ENCODE peak calls at places on chromosomes 3 and 15, in eight cellular contexts. E is retinal pigment epithelial cell, L is left lung, O is hepatocyte, K is lower leg skin, W is OCI-LY7, U is fibroblast of pulmonary artery, P is neural progenitor cell. T is an unnamed sample.

GRCh38 chr3:134419966-134420321 is 45.7 kb upstream of the AMOTL2 start:
- DNase-seq in E (no peak), L (no peak), O (no peak), K (no peak), W (no peak), U (no peak), P (no peak), T (no peak)

GRCh38 chr3:190345878-190346277 is 23.6 kb upstream of the CLDN1 start:
- DNase-seq in E (no peak), L (no peak), O (no peak), K (no peak), W (no peak), U (peak; percentile 42), P (no peak), T (no peak)

GRCh38 chr3:57822686-57823085 is 66.6 kb downstream of the SLMAP start:
- DNase-seq in E (no peak), L (no peak), O (no peak), K (no peak), W (no peak), U (peak; percentile 28), P (no peak), T (no peak)

GRCh38 chr3:45995370-45996192 is at the start of gene FYCO1:
- DNase-seq in E (peak; percentile 45), L (peak; percentile 99), O (peak; percentile 94), K (peak; percentile 99), W (peak; percentile 88), U (peak; percentile 89), P (peak; percentile 92), T (peak; percentile 88)

GRCh38 chr3:123090700-123091585 is 24.1 kb downstream of the PDIA5 start:
- DNase-seq in E (no peak), L (no peak), O (no peak), K (no peak), W (no peak), U (no peak), P (peak; percentile 67), T (no peak)

GRCh38 chr3:30631237-30631961 is 25.0 kb downstream of the TGFBR2 start:
- DNase-seq in E (peak; percentile 58), L (no peak), O (no peak), K (no peak), W (peak; percentile 51), U (peak; percentile 55), P (no peak), T (no peak)

GRCh38 chr3:134640872-134641470 is 9.9 kb downstream of the KY start:
- DNase-seq in E (no peak), L (no peak), O (peak; percentile 63), K (peak; percentile 60), W (peak; percentile 28), U (peak; percentile 64), P (peak; percentile 59), T (peak; percentile 35)

GRCh38 chr3:63960048-63960711 is 48.0 kb upstream of the SCAANT1 start:
- DNase-seq in E (peak; percentile 97), L (no peak), O (no peak), K (no peak), W (no peak), U (peak; percentile 77), P (no peak), T (peak; percentile 74)

GRCh38 chr3:143283432-143284128 is 164.0 kb downstream of the CHST2 start:
- DNase-seq in E (no peak), L (no peak), O (no peak), K (no peak), W (no peak), U (no peak), P (no peak), T (peak; percentile 62)

GRCh38 chr3:16507540-16508241 is 5.8 kb downstream of the RFTN1 start:
- DNase-seq in E (no peak), L (no peak), O (no peak), K (no peak), W (peak; percentile 55), U (no peak), P (no peak), T (no peak)

GRCh38 chr3:67635257-67635656 is 19.2 kb downstream of the SUCLG2 start:
- DNase-seq in E (no peak), L (no peak), O (no peak), K (no peak), W (no peak), U (peak; percentile 56), P (no peak), T (peak; percentile 87)

GRCh38 chr15:85825118-85825517 is 30.4 kb upstream of the KLHL25 start:
- DNase-seq in E (no peak), L (no peak), O (no peak), K (no peak), W (no peak), U (no peak), P (no peak), T (no peak)

GRCh38 chr15:90851114-90851513 is 17.3 kb upstream of the FURIN start:
- DNase-seq in E (no peak), L (peak; percentile 24), O (no peak), K (no peak), W (no peak), U (no peak), P (no peak), T (no peak)

GRCh38 chr15:82828064-82828463 is 18.6 kb downstream of the WHAMM start:
- DNase-seq in E (no peak), L (no peak), O (no peak), K (no peak), W (no peak), U (peak; percentile 9), P (no peak), T (no peak)

GRCh38 chr3:171566803-171567422 is 106.7 kb upstream of the TNIK start:
- DNase-seq in E (no peak), L (no peak), O (peak; percentile 66), K (no peak), W (peak; percentile 60), U (peak; percentile 66), P (peak; percentile 69), T (peak; percentile 54)

GRCh38 chr15:50138391-50138790 is 19.4 kb upstream of the ATP8B4 start:
- DNase-seq in E (no peak), L (no peak), O (no peak), K (no peak), W (no peak), U (no peak), P (no peak), T (no peak)
- TF ChIP-seq CTCF in E (peak; percentile 22), L (no peak), O (no peak), K (no peak), W (no peak), U (peak; percentile 22), P (peak; percentile 24), T (no peak)

GRCh38 chr15:69149803-69150202 is 10.6 kb upstream of the GLCE start:
- DNase-seq in E (no peak), L (no peak), O (peak; percentile 48), K (no peak), W (no peak), U (no peak), P (no peak), T (no peak)

GRCh38 chr15:69148465-69148864 is 12.0 kb upstream of the GLCE start:
- DNase-seq in E (no peak), L (no peak), O (no peak), K (no peak), W (no peak), U (no peak), P (no peak), T (no peak)

GRCh38 chr15:69146724-69147435 is 13.6 kb upstream of the GLCE start:
- DNase-seq in E (no peak), L (no peak), O (no peak), K (no peak), W (no peak), U (no peak), P (no peak), T (no peak)

GRCh38 chr15:69150336-69150735 is 10.1 kb upstream of the GLCE start:
- DNase-seq in E (no peak), L (no peak), O (no peak), K (no peak), W (no peak), U (no peak), P (no peak), T (no peak)

DNA sequence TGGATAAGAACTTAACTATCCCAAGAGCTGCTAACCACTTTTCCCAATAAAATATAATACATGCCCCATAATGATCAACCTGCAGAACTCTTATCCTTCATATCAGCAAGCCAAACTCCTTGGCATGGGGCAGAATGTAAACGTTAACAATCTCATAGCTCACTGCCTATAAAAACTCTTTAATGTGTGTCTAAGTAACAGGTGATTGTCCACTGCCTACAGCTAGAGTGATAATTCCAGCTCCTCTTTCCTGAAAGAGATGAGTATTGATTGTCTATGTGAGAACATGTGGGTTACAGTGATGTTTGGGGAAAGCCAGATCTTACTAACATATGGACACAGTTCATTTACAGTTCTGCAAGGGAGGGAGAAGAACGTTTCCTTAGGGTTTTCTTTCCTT is 11.3 kb upstream of the GLCE start:
- DNase-seq in E (no peak), L (no peak), O (no peak), K (no peak), W (no peak), U (no peak), P (no peak), T (no peak)
- H3K4me3 ChIP-seq in E (no peak overlapping the region), L (no peak overlapping the region), O (no peak overlapping the region), K (no peak overlapping the region), W (no peak overlapping the region), U (no peak overlapping the region), P (no peak overlapping the region), T (no peak overlapping the region)

GRCh38 chr15:33670567-33670966 is 297.7 kb upstream of the CHRM5 start:
- DNase-seq in E (no peak), L (no peak), O (no peak), K (no peak), W (peak; percentile 5), U (no peak), P (no peak), T (no peak)

GRCh38 chr15:33679065-33679464 is 289.2 kb upstream of the CHRM5 start:
- DNase-seq in E (no peak), L (no peak), O (no peak), K (no peak), W (peak; percentile 32), U (no peak), P (no peak), T (no peak)

GRCh38 chr15:33671456-33671855 is 296.8 kb upstream of the CHRM5 start:
- DNase-seq in E (no peak), L (no peak), O (no peak), K (no peak), W (peak; percentile 86), U (no peak), P (no peak), T (no peak)

GRCh38 chr15:33678606-33679005 is 289.7 kb upstream of the CHRM5 start:
- DNase-seq in E (no peak), L (no peak), O (no peak), K (no peak), W (no peak), U (no peak), P (no peak), T (no peak)

DNA sequence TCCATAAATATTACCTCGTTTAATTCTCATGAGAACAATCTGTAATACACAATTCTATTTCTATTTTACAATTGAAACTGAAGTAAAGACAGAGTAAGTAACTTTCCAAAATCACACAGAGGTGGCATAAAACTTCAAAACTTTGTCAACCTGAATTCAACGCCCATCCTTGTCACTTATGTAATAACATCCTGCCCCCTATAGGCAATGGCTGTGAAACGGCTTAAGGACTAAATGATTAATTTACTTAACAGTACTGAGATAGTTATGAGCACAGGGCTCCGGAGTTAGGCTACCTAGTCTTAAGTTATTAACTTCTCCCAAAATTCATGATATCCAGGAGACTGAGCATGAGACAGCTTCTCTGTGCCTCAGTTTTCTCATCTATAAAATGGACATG is 293.1 kb upstream of the CHRM5 start:
- DNase-seq in E (no peak), L (no peak), O (peak; percentile 25), K (no peak), W (peak; percentile 65), U (peak; percentile 43), P (peak; percentile 74), T (peak; percentile 23)
- TF ChIP-seq CTCF in E (peak; percentile 53), L (peak; percentile 19), O (peak; percentile 43), K (no peak), W (peak; percentile 90), U (peak; percentile 46), P (peak; percentile 80), T (peak; percentile 43)

GRCh38 chr3:188583476-188584161 is 429.7 kb downstream of the LPP start:
- DNase-seq in E (no peak), L (no peak), O (peak; percentile 34), K (no peak), W (peak; percentile 10), U (no peak), P (no peak), T (no peak)
- H3K4me3 ChIP-seq in E (no peak overlapping the region), L (no peak overlapping the region), O (no peak overlapping the region), K (no peak overlapping the region), W (peak overlapping the region; percentile 9), U (no peak overlapping the region), P (no peak overlapping the region), T (no peak overlapping the region)

T was measured in astrocyte of the spinal cord.